ENCODE peak calls at places on chromosome 7, in eight cellular contexts. X is fibroblast of the aortic adventitia, O is skeletal muscle cell, L is transverse colon, P is body of pancreas, K is fibroblast of lung, A is testis, D is AG04450. F is an unnamed sample.

GRCh38 chr7:126728967-126729366 is 523.8 kb downstream of the GRM8 start:
- DNase-seq in X (no peak), O (no peak), L (no peak), P (no peak), K (no peak), A (no peak), D (no peak), F (no peak)

GRCh38 chr7:118214051-118214832 is 10.3 kb upstream of the ANKRD7 start:
- DNase-seq in X (peak; percentile 77), O (peak; percentile 55), L (peak; percentile 62), P (peak; percentile 72), K (peak; percentile 86), A (peak; percentile 89), D (peak; percentile 55), F (peak; percentile 88)

GRCh38 chr7:156947120-156947843 is 2.2 kb upstream of the NOM1 start:
- DNase-seq in X (no peak), O (no peak), L (no peak), P (no peak), K (no peak), A (no peak), D (no peak), F (no peak)

GRCh38 chr7:15864260-15864991 is 177.9 kb upstream of the MEOX2 start:
- DNase-seq in X (peak; percentile 58), O (no peak), L (no peak), P (no peak), K (peak; percentile 22), A (no peak), D (no peak), F (no peak)

GRCh38 chr7:7257899-7258692 is 75.8 kb downstream of the C1GALT1 start:
- DNase-seq in X (no peak), O (no peak), L (peak; percentile 12), P (no peak), K (no peak), A (no peak), D (no peak), F (no peak)

GRCh38 chr7:157404845-157405481 is 68.2 kb downstream of the DNAJB6 start:
- DNase-seq in X (peak; percentile 91), O (peak; percentile 67), L (no peak), P (no peak), K (peak; percentile 91), A (peak; percentile 88), D (peak; percentile 60), F (peak; percentile 77)

GRCh38 chr7:138008588-138009349 is 6.9 kb upstream of the CREB3L2 start:
- DNase-seq in X (peak; percentile 82), O (no peak), L (peak; percentile 24), P (no peak), K (peak; percentile 47), A (no peak), D (no peak), F (peak; percentile 75)

GRCh38 chr7:32244806-32245345 is 174.7 kb upstream of the PDE1C start:
- DNase-seq in X (no peak), O (no peak), L (no peak), P (no peak), K (no peak), A (no peak), D (no peak), F (no peak)

GRCh38 chr7:25565949-25566348 is 337.7 kb upstream of the NPVF start:
- DNase-seq in X (peak; percentile 80), O (peak; percentile 8), L (peak; percentile 73), P (peak; percentile 74), K (peak; percentile 42), A (peak; percentile 81), D (peak; percentile 61), F (peak; percentile 76)

GRCh38 chr7:139180700-139181311 is 50.2 kb upstream of the UBN2 start:
- DNase-seq in X (no peak), O (no peak), L (no peak), P (no peak), K (no peak), A (no peak), D (no peak), F (peak; percentile 5)

GRCh38 chr7:84490661-84491060 is 296.1 kb upstream of the SEMA3A start:
- DNase-seq in X (peak; percentile 52), O (no peak), L (no peak), P (no peak), K (peak; percentile 55), A (no peak), D (no peak), F (peak; percentile 64)

GRCh38 chr7:45524373-45524913 is 49.7 kb upstream of the ADCY1 start:
- DNase-seq in X (no peak), O (no peak), L (no peak), P (no peak), K (no peak), A (no peak), D (no peak), F (no peak)

GRCh38 chr7:143281529-143281928 is 3.2 kb upstream of the TMEM139 start:
- DNase-seq in X (no peak), O (no peak), L (no peak), P (no peak), K (no peak), A (no peak), D (no peak), F (no peak)

GRCh38 chr7:24401628-24402593 is 117.9 kb downstream of the NPY start:
- DNase-seq in X (peak; percentile 66), O (no peak), L (no peak), P (no peak), K (peak; percentile 20), A (no peak), D (no peak), F (peak; percentile 50)

GRCh38 chr7:2444476-2444875 is 31.7 kb downstream of the GRIFIN start:
- DNase-seq in X (peak; percentile 85), O (peak; percentile 47), L (no peak), P (no peak), K (peak; percentile 90), A (no peak), D (peak; percentile 33), F (peak; percentile 61)

GRCh38 chr7:6571160-6571779 is 6.0 kb upstream of the ZDHHC4 start:
- DNase-seq in X (peak; percentile 17), O (no peak), L (no peak), P (no peak), K (no peak), A (no peak), D (no peak), F (no peak)

DNA sequence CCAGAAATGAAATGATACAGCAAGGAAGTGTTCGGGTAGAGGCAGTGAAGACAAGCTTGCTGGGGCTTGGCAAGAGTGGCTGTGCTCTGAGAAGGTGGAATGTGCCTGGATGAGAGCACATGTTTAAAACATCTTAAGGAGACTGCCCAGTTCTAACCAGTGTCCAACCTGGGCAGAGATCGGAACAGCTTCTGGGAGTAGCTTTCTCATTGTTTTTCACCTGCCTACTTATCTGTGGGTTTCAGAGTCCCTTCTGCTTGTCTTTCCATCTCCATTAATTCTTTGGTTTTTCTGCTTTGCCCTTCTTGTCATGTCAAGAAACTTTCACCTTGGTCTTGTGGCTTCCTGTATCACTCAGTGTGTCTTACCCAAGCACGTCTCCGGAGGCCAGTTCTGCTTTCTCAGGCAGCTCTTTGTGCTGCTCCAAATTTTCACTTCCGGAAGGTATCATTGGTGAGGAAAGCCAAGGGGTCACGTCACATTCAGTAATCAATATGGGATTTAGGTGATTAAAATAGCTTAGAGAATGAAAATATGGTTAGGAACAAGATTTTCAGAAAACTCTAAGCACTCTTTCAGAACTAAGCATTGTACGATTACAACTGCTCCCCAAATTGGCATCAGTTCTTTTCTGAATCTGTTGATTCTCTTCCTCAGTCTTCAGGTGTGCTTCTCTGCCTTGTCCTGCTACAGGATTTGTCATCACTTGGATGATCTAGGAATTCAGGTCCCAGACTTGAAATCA is 5.5 kb upstream of the LAMB4 start:
- DNase-seq in X (no peak), O (no peak), L (no peak), P (no peak), K (no peak), A (no peak), D (no peak), F (no peak)
- H3K4me3 ChIP-seq in X (no peak overlapping the region), O (no peak overlapping the region), L (no peak overlapping the region), P (no peak overlapping the region), K (no peak overlapping the region), A (no peak overlapping the region), D (no peak overlapping the region), F (no peak overlapping the region)

GRCh38 chr7:79820387-79820786 is 314.2 kb upstream of the GNAI1 start:
- DNase-seq in X (peak; percentile 76), O (peak; percentile 68), L (peak; percentile 26), P (no peak), K (peak; percentile 63), A (peak; percentile 79), D (peak; percentile 68), F (peak; percentile 80)
- H3K4me3 ChIP-seq in X (no peak overlapping the region), O (no peak overlapping the region), L (no peak overlapping the region), P (no peak overlapping the region), K (peak overlapping the region; percentile 47), A (no peak overlapping the region), D (no peak overlapping the region), F (no peak overlapping the region)

GRCh38 chr7:151124899-151125399 is 38.7 kb downstream of the AGAP3 start:
- DNase-seq in X (no peak), O (no peak), L (no peak), P (no peak), K (no peak), A (no peak), D (no peak), F (no peak)
- H3K4me3 ChIP-seq in X (no peak overlapping the region), O (no peak overlapping the region), L (no peak overlapping the region), P (no peak overlapping the region), K (peak overlapping the region; percentile 33), A (no peak overlapping the region), D (no peak overlapping the region), F (no peak overlapping the region)

GRCh38 chr7:80859272-80859970 is 59.4 kb downstream of the SEMA3C start:
- DNase-seq in X (peak; percentile 52), O (peak; percentile 58), L (peak; percentile 26), P (no peak), K (peak; percentile 50), A (peak; percentile 21), D (no peak), F (peak; percentile 61)
- H3K4me3 ChIP-seq in X (no peak overlapping the region), O (no peak overlapping the region), L (no peak overlapping the region), P (no peak overlapping the region), K (no peak overlapping the region), A (no peak overlapping the region), D (no peak overlapping the region), F (no peak overlapping the region)

F was measured in astrocyte of the spinal cord.